ENCODE peak calls at places on chromosomes 5 and 9, in five cellular contexts. P, G, F, C and T are unnamed samples.

GRCh38 chr5:111774525-111774924 is 17.5 kb upstream of the NREP start:
- DNase-seq in P (no peak), G (peak), F (peak), C (no peak), T (no peak)

GRCh38 chr5:84181093-84181492 is 203.6 kb downstream of the EDIL3 start:
- DNase-seq in P (no peak), G (no peak), F (no peak), C (no peak), T (no peak)

GRCh38 chr9:89177401-89178161 is 1.0 kb downstream of the SHC3 start:
- DNase-seq in P (peak), G (peak), F (no peak), C (no peak), T (no peak)

GRCh38 chr5:86029308-86029707 is 588.4 kb upstream of the COX7C start:
- DNase-seq in P (no peak), G (no peak), F (no peak), C (no peak), T (no peak)

GRCh38 chr5:60477849-60478248 is 222.1 kb downstream of the DEPDC1B start:
- DNase-seq in P (no peak), G (no peak), F (no peak), C (no peak), T (no peak)

GRCh38 chr5:435961-436640 is 6.9 kb upstream of the EXOC3 start:
- DNase-seq in P (no peak), G (peak), F (no peak), C (no peak), T (no peak)

GRCh38 chr9:86176468-86176867 is 77.1 kb upstream of the GOLM1 start:
- DNase-seq in P (peak), G (no peak), F (no peak), C (no peak), T (no peak)

GRCh38 chr9:95684516-95684915 is 167.7 kb upstream of the PTCH1 start:
- DNase-seq in P (no peak), G (no peak), F (no peak), C (no peak), T (no peak)

GRCh38 chr5:178994580-178995340 is at the start of gene GRM6:
- DNase-seq in P (no peak), G (peak), F (no peak), C (no peak), T (no peak)

GRCh38 chr5:154486427-154486866 is 8.4 kb upstream of the HAND1 start:
- DNase-seq in P (no peak), G (no peak), F (no peak), C (no peak), T (no peak)

GRCh38 chr5:115583474-115583873 is 18.8 kb downstream of the TICAM2 start:
- DNase-seq in P (no peak), G (peak), F (peak), C (no peak), T (no peak)

GRCh38 chr5:175464414-175465233 is 13.7 kb upstream of the SFXN1 start:
- DNase-seq in P (peak), G (peak), F (peak), C (no peak), T (no peak)

GRCh38 chr5:68046445-68046844 is 169.1 kb upstream of the PIK3R1 start:
- DNase-seq in P (peak), G (no peak), F (peak), C (no peak), T (peak)

GRCh38 chr9:34654317-34655083 is 2.5 kb downstream of the IL11RA start:
- DNase-seq in P (peak), G (no peak), F (no peak), C (peak), T (no peak)

GRCh38 chr5:92627186-92627585 is 953.8 kb downstream of the NR2F1-AS1 start:
- DNase-seq in P (no peak), G (no peak), F (no peak), C (no peak), T (no peak)

GRCh38 chr9:87880683-87881082 is 2.0 kb upstream of the SPATA31E1 start:
- DNase-seq in P (no peak), G (no peak), F (no peak), C (no peak), T (no peak)

GRCh38 chr9:87883274-87883673 is 597 bp downstream of the SPATA31E1 start:
- DNase-seq in P (no peak), G (no peak), F (no peak), C (no peak), T (no peak)

GRCh38 chr9:87878930-87879603 is 3.6 kb upstream of the SPATA31E1 start:
- DNase-seq in P (no peak), G (no peak), F (peak), C (no peak), T (peak)

GRCh38 chr9:87882627-87883026 is at the start of gene SPATA31E1:
- DNase-seq in P (no peak), G (peak), F (no peak), C (no peak), T (no peak)

GRCh38 chr9:87880116-87880515 is 2.6 kb upstream of the SPATA31E1 start:
- DNase-seq in P (no peak), G (no peak), F (no peak), C (no peak), T (no peak)
- H3K4me3 ChIP-seq in P (no peak), G (no peak), F (no peak), C (no peak), T (no peak)

DNA sequence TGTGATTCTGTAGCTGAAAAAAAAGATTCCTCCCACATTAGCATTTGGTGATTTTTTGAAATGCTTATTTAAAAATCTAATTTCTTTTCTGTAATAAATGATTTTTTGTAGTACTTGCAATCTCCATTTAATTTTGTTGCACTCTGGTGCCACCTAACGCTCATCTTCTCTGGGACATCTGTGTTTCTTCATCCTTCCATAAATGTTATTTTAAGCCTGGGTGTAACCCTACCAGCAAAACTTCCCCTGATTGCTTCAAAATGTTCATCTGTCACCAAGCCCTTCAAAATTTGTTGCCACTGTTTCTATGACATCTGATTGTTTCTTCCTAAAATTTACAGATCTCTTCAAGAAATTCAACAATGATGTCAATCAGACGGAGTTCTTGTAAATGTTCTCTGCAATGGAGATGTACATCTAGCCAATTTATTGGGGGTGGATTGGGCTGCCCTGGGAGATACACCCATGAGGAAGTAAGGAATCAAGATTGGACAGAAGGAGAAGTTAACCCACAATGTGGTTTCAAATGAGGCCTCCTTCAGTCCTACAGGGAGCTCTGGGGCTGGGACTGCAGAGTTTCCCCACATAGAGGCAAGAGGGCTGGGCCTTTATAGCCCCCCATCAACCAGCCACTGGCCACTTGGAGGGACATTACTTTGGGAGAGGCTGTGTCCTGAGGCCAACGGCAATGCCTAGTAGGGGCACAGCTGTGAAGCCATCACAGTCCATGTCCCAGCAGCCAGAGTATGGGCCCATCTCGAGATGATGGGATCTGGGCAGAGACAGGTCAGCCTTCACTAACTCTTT is 23.3 kb downstream of the MCTP1 start:
- DNase-seq in P (no peak), G (no peak), F (peak), C (no peak), T (no peak)
- TF ChIP-seq CTCF in P (peak), G (peak), F (peak), C (no peak), T (peak)

GRCh38 chr5:6216516-6217075 is 161.8 kb downstream of the MED10 start:
- DNase-seq in P (no peak), G (peak), F (no peak), C (no peak), T (no peak)
- H3K4me3 ChIP-seq in P (no peak), G (no peak), F (no peak), C (no peak), T (no peak)

DNA sequence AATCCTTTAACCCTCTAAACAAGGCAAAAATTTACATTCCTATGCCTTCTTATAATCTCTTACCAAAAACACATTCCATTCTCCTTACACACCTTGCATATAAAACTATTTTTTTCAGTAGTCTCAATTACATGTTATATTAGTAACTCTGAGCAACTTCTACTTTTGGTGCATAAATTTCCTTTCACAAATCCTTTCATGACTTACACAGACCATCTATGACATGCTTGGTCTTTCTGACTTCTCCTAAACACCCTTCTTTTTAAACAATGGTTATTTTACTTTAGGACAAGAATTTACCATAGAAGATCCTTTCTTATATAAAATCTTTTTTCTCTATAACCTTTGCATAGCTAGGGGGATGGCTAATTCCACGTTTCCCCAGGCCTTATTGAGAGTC is 208.0 kb upstream of the ARRDC3 start:
- DNase-seq in P (no peak), G (peak), F (no peak), C (no peak), T (no peak)
- TF ChIP-seq CTCF in P (no peak), G (no peak), F (no peak), C (no peak), T (no peak)

DNA sequence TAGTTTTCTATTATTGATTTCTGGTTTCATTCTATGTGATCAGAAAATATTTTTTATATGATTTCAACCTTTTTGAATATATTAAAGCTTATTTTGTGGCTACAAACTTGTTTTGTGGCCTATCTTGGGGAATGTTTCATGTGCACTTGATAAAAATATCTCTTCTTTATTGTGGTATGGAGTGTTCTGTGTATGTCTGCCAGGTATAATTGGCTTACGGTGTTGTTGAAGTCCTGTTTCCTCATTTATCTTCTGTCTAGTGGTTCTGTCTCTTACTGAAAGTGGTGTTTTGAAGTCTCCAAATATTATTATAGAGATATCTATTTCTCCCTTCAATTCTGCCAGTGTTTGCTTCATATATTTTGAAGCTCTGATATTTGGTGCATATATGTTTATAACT is 9.6 kb downstream of the CARD19 start:
- DNase-seq in P (no peak), G (no peak), F (no peak), C (no peak), T (no peak)
- H3K4me3 ChIP-seq in P (no peak), G (no peak), F (no peak), C (no peak), T (no peak)